ENCODE peak calls at places on chromosomes 7 and 10, in four cellular contexts. W, K, D and G are unnamed samples.

GRCh38 chr7:75951506-75951905 is 36.6 kb downstream of the POR start:
- DNase-seq in D (peak; percentile 68), K (no peak), W (no peak), G (peak; percentile 67)

GRCh38 chr7:780056-780455 is 52.2 kb upstream of the SUN1 start:
- DNase-seq in W (no peak), K (no peak), D (no peak), G (no peak)

GRCh38 chr7:7176421-7177043 is 5.8 kb upstream of the C1GALT1 start:
- DNase-seq in W (no peak), K (no peak), D (peak; percentile 91), G (peak; percentile 81)

GRCh38 chr10:91163269-91163708 is 57.2 kb upstream of the PCGF5 start:
- DNase-seq in K (peak; percentile 69), D (peak; percentile 62), W (peak; percentile 47), G (peak; percentile 40)

GRCh38 chr7:74544706-74545469 is 91.2 kb downstream of the GTF2IRD1 start:
- DNase-seq in K (peak; percentile 36), D (peak; percentile 64), W (no peak), G (peak; percentile 26)

GRCh38 chr10:13834581-13835286 is 248.0 kb downstream of the PRPF18 start:
- DNase-seq in K (no peak), W (no peak), D (peak; percentile 52), G (peak; percentile 14)

GRCh38 chr10:78150756-78151155 is 117.1 kb downstream of the RPS24 start:
- DNase-seq in D (no peak), W (no peak), K (no peak), G (no peak)

GRCh38 chr7:73364006-73364728 is 36.2 kb downstream of the FKBP6 start:
- DNase-seq in K (no peak), D (no peak), W (no peak), G (no peak)

GRCh38 chr10:114379631-114380041 is 24.7 kb downstream of the AFAP1L2 start:
- DNase-seq in D (no peak), W (no peak), K (no peak), G (no peak)

GRCh38 chr10:14349081-14349480 is 18.4 kb upstream of the FRMD4A start:
- DNase-seq in K (no peak), D (no peak), W (no peak), G (no peak)